ENCODE peak calls at places on chromosome X, in ten cellular contexts. R, I, X, K, G, O, C, U, F and V are unnamed samples.
A peak's percentile ranks its signal among the peaks of the same experiment; 100 is the strongest.

GRCh38 chrX:10010686-10011085 is 43.5 kb downstream of the CLDN34 start:
- DNase-seq in I (no peak), F (no peak), R (no peak), U (peak; percentile 67), O (no peak), G (no peak), K (no peak), X (no peak), C (no peak), V (no peak)

GRCh38 chrX:46758163-46758955 is 559 bp downstream of the SLC9A7 start:
- DNase-seq in C (no peak), K (peak; percentile 5), G (peak; percentile 12), R (peak; percentile 18), F (peak; percentile 48), U (no peak), O (peak; percentile 81), I (peak; percentile 15), X (no peak), V (no peak)

GRCh38 chrX:154696328-154697045 is 43.1 kb upstream of the CTAG2 start:
- DNase-seq in I (no peak), R (no peak), X (no peak), U (no peak), C (no peak), O (no peak), K (no peak), G (no peak), F (no peak), V (no peak)

GRCh38 chrX:46618947-46619346 is 45.4 kb downstream of the CHST7 start:
- DNase-seq in F (no peak), I (no peak), R (no peak), X (no peak), C (no peak), K (no peak), O (no peak), U (no peak), G (no peak), V (no peak)

GRCh38 chrX:31708116-31708515 is 636.3 kb upstream of the FTHL17 start:
- DNase-seq in K (no peak), O (no peak), F (no peak), G (no peak), I (no peak), R (no peak), X (no peak), C (no peak), U (no peak), V (no peak)

GRCh38 chrX:122739770-122740169 is 444.3 kb upstream of the GRIA3 start:
- DNase-seq in G (no peak), U (peak; percentile 0), R (peak; percentile 18), K (no peak), X (no peak), O (no peak), I (no peak), C (no peak), F (no peak), V (no peak)

GRCh38 chrX:78958419-78959116 is 13.4 kb downstream of the P2RY10 start:
- DNase-seq in I (no peak), R (no peak), U (no peak), C (no peak), F (no peak), X (no peak), O (no peak), G (no peak), K (no peak), V (no peak)

GRCh38 chrX:135737361-135738071 is 24.1 kb downstream of the CT45A1 start:
- DNase-seq in U (no peak), C (no peak), I (no peak), F (no peak), O (no peak), R (peak; percentile 15), K (no peak), G (no peak), X (no peak), V (no peak)

GRCh38 chrX:20252392-20253231 is 14.1 kb downstream of the RPS6KA3 start:
- DNase-seq in O (peak; percentile 82), I (peak; percentile 23), X (peak; percentile 42), U (peak; percentile 35), F (peak; percentile 82), R (peak; percentile 66), K (peak; percentile 35), C (peak; percentile 63), G (peak; percentile 81), V (no peak)

GRCh38 chrX:20253232-20253543 is 13.5 kb downstream of the RPS6KA3 start:
- DNase-seq in C (no peak), R (no peak), U (no peak), K (no peak), O (no peak), G (no peak), X (no peak), I (no peak), F (no peak), V (no peak)

GRCh38 chrX:20244936-20245335 is 21.8 kb downstream of the RPS6KA3 start:
- DNase-seq in O (no peak), U (no peak), R (no peak), G (no peak), C (no peak), I (no peak), X (no peak), F (no peak), K (no peak), V (no peak)

GRCh38 chrX:20248592-20249192 is 18.0 kb downstream of the RPS6KA3 start:
- DNase-seq in C (no peak), X (no peak), K (no peak), G (no peak), R (no peak), F (no peak), O (no peak), I (no peak), U (no peak), V (no peak)
- H3K4me1 ChIP-seq in C (no peaks in the 10 kb centered on the region), X (no peaks in the 10 kb centered on the region), K (no peaks in the 10 kb centered on the region), G (peaks cover 19% of the 10 kb centered on the region), R (no peaks in the 10 kb centered on the region), F (no peaks in the 10 kb centered on the region), O (peaks cover 8% of the 10 kb centered on the region), I (no peaks in the 10 kb centered on the region), U (peaks cover 91% of the 10 kb centered on the region), V (no peaks in the 10 kb centered on the region)

GRCh38 chrX:129956145-129956544 is 26.3 kb upstream of the BCORL1 start:
- DNase-seq in O (no peak), G (no peak), C (no peak), R (no peak), X (no peak), U (no peak), I (no peak), F (no peak), K (no peak), V (no peak)

GRCh38 chrX:129958814-129959492 is 23.5 kb upstream of the BCORL1 start:
- DNase-seq in I (no peak), G (no peak), F (no peak), K (no peak), U (no peak), C (no peak), R (no peak), O (no peak), X (no peak), V (no peak)

GRCh38 chrX:129955682-129956081 is 26.8 kb upstream of the BCORL1 start:
- DNase-seq in X (no peak), G (no peak), F (no peak), O (no peak), I (no peak), C (no peak), U (no peak), R (no peak), K (no peak), V (no peak)

GRCh38 chrX:129956765-129957164 is 25.7 kb upstream of the BCORL1 start:
- DNase-seq in O (no peak), I (no peak), G (no peak), K (no peak), U (no peak), R (no peak), C (no peak), F (no peak), X (no peak), V (no peak)

GRCh38 chrX:129957241-129958099 is 25.0 kb upstream of the BCORL1 start:
- DNase-seq in O (peak; percentile 95), G (peak; percentile 78), I (no peak), X (peak; percentile 89), U (no peak), F (no peak), C (peak; percentile 73), R (peak; percentile 87), K (peak; percentile 84), V (no peak)
- TF ChIP-seq POLR2AphosphoS5 in O (peak; percentile 87), G (peak; percentile 70), I (no peak), X (peak; percentile 64), U (no peak), F (no peak), C (no peak), R (no peak), K (no peak), V (peak; percentile 47)

GRCh38 chrX:115562492-115562872 is 1.5 kb downstream of the PLS3 start:
- DNase-seq in G (no peak), C (no peak), I (no peak), U (peak; percentile 13), X (no peak), K (no peak), R (peak; percentile 47), O (no peak), F (no peak), V (no peak)

GRCh38 chrX:115560211-115560977 is 580 bp upstream of the PLS3 start:
- DNase-seq in X (no peak), K (no peak), U (peak; percentile 63), O (no peak), F (no peak), I (no peak), C (no peak), G (no peak), R (no peak), V (no peak)

GRCh38 chrX:115560978-115561604 is at the start of gene PLS3:
- DNase-seq in C (peak; percentile 92), U (peak; percentile 77), G (peak; percentile 72), O (peak; percentile 86), I (peak; percentile 60), K (peak; percentile 85), R (peak; percentile 87), F (peak; percentile 81), X (no peak), V (peak; percentile 87)

GRCh38 chrX:115561605-115562491 is 874 bp downstream of the PLS3 start:
- DNase-seq in X (peak; percentile 5), I (peak; percentile 10), C (peak; percentile 78), O (no peak), G (peak; percentile 21), R (peak; percentile 41), F (peak; percentile 52), U (peak; percentile 4), K (peak; percentile 77), V (no peak)

DNA sequence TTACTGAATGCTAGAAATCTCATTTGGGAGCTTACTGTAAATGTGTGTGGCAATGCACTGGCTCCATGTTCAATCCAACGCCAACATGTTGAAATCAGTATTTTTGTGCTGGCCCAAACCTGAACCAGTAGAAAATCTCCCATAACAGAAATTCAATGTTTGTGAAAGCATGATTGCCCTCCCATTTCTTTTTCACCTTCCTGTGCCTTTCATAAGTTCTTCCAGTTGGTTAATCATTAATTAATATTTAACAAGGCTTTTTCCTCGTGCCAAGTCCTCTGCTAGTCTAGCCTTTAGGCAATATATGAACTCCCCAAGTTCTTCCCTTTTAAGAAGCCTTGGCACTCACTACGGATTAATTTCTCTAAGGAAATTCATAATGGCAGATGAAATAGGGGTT is 1.3 kb upstream of the PLS3 start:
- DNase-seq in C (no peak), K (no peak), F (no peak), I (no peak), X (no peak), R (no peak), G (no peak), O (no peak), U (peak; percentile 70), V (no peak)
- H3K4me1 ChIP-seq in C (no peaks in the 10 kb centered on the region), K (no peaks in the 10 kb centered on the region), F (no peaks in the 10 kb centered on the region), I (no peaks in the 10 kb centered on the region), X (no peaks in the 10 kb centered on the region), R (peaks cover 10% of the 10 kb centered on the region), G (no peaks in the 10 kb centered on the region), O (no peaks in the 10 kb centered on the region), U (peaks cover 32% of the 10 kb centered on the region), V (no peaks in the 10 kb centered on the region)

DNA sequence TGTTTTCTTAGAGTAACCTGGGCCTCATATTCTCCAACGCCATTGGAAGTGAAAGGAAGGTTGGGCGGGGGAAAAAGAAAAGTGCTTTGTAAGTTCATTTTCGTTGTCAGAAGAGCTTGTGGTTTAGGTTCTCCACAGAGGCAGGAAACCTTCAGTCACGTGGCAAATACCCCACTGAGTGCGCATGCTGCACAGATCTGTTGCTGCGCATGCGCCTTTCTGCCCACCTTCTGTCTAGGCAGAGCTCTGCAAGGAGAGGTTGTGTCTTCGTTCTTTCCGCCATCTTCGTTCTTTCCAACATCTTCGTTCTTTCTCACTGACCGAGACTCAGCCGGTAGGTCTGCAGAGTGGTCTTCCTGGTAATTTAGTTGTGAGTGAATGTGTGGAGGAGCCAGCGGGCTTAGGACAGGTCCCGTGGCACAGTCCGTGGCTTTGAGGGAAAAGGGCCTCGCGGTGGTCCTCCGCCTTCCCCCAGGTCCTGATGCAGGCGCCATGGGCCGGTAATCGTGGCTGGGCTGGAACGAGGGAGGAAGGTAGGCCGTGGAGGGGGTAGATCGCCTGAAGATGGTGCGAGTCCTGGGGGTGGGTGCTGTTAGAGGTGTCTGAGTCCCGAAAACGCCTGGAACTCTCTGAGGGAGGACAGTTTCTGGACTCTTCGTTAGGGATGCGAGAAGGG is at the start of gene PAGE5:
- DNase-seq in K (peak; percentile 4), R (no peak), C (no peak), I (no peak), G (no peak), O (peak; percentile 50), F (no peak), U (no peak), X (peak; percentile 75), V (no peak)
- TF ChIP-seq POLR2AphosphoS5 in K (no peak), R (no peak), C (no peak), I (no peak), G (no peak), O (no peak), F (no peak), U (no peak), X (peak; percentile 33), V (no peak)